ENCODE peak calls at places on chromosome 7, in seven cellular contexts. T, L, G, Q, P, K and C are unnamed samples.

GRCh38 chr7:67470256-67470751 is 473.7 kb downstream of the TYW1 start:
- DNase-seq in T (no peak), L (no peak), G (peak; percentile 52), Q (no peak), P (no peak), K (peak; percentile 47), C (no peak)

GRCh38 chr7:36084485-36085091 is 68.5 kb upstream of the EEPD1 start:
- DNase-seq in T (peak; percentile 2), L (no peak), G (peak; percentile 43), Q (peak; percentile 13), P (no peak), K (peak; percentile 70), C (no peak)

GRCh38 chr7:84021292-84021898 is 173.2 kb downstream of the SEMA3A start:
- DNase-seq in T (no peak), L (no peak), G (no peak), Q (no peak), P (no peak), K (no peak), C (peak; percentile 3)

GRCh38 chr7:142303650-142304049 is 45.8 kb upstream of the PRSS58 start:
- DNase-seq in T (no peak), L (no peak), G (no peak), Q (peak; percentile 21), P (no peak), K (peak; percentile 45), C (no peak)

GRCh38 chr7:43693687-43694398 is 35.5 kb downstream of the COA1 start:
- DNase-seq in T (peak; percentile 38), L (no peak), G (no peak), Q (no peak), P (no peak), K (no peak), C (peak; percentile 54)

GRCh38 chr7:69739182-69739581 is 140.9 kb downstream of the AUTS2 start:
- DNase-seq in T (no peak), L (no peak), G (no peak), Q (peak; percentile 24), P (peak; percentile 60), K (no peak), C (no peak)

GRCh38 chr7:51123322-51124021 is 193.1 kb downstream of the COBL start:
- DNase-seq in T (peak; percentile 43), L (no peak), G (no peak), Q (no peak), P (peak; percentile 88), K (no peak), C (peak; percentile 92)

GRCh38 chr7:17530741-17531417 is 232.4 kb downstream of the AHR start:
- DNase-seq in T (no peak), L (no peak), G (no peak), Q (peak; percentile 34), P (no peak), K (no peak), C (no peak)

GRCh38 chr7:76002822-76003221 is 8.4 kb upstream of the TMEM120A start:
- DNase-seq in T (no peak), L (no peak), G (no peak), Q (no peak), P (no peak), K (no peak), C (no peak)

GRCh38 chr7:40874756-40875155 is 740.0 kb downstream of the SUGCT start:
- DNase-seq in T (no peak), L (no peak), G (no peak), Q (no peak), P (no peak), K (no peak), C (no peak)

GRCh38 chr7:4607321-4607729 is 74.8 kb upstream of the FOXK1 start:
- DNase-seq in T (no peak), L (no peak), G (no peak), Q (no peak), P (no peak), K (no peak), C (no peak)